ENCODE peak calls at places on chromosomes 13 and 19, in four cellular contexts. L is A549, Z is endodermal cell, B is GM23338. E is an unnamed sample.

GRCh38 chr19:18416778-18417249 is 2.4 kb upstream of the SSBP4 start:
- DNase-seq in B (peak; percentile 93), L (no peak), Z (peak; percentile 94), E (peak; percentile 90)

GRCh38 chr13:35478384-35479222 is 2.1 kb upstream of the MAB21L1 start:
- DNase-seq in L (no peak), Z (peak; percentile 78), B (peak; percentile 65), E (no peak)

GRCh38 chr13:105327727-105328126 is 1207.7 kb downstream of the EFNB2 start:
- DNase-seq in Z (no peak), B (no peak), L (no peak), E (no peak)

GRCh38 chr19:7200739-7201138 is 93.5 kb downstream of the INSR start:
- DNase-seq in Z (no peak), L (no peak), B (no peak), E (no peak)

GRCh38 chr19:18233224-18233825 is 7.1 kb upstream of the PDE4C start:
- DNase-seq in Z (peak; percentile 96), B (peak; percentile 93), L (peak; percentile 69), E (peak; percentile 66)

GRCh38 chr19:6802336-6803035 is 30.0 kb downstream of the VAV1 start:
- DNase-seq in B (peak; percentile 32), L (peak; percentile 25), Z (peak; percentile 56), E (peak; percentile 50)

GRCh38 chr19:27794444-27795042 is 1418.4 kb downstream of the UQCRFS1 start:
- DNase-seq in L (no peak), Z (peak; percentile 85), B (peak; percentile 69), E (no peak)

GRCh38 chr19:54952591-54953344 is 5.4 kb upstream of the NLRP7 start:
- DNase-seq in B (peak; percentile 15), L (no peak), Z (peak; percentile 57), E (no peak)

GRCh38 chr13:24675806-24676570 is 4.2 kb upstream of the ATP12A start:
- DNase-seq in B (no peak), Z (peak; percentile 44), L (no peak), E (no peak)

GRCh38 chr19:47228168-47228936 is 2.6 kb downstream of the BBC3 start:
- DNase-seq in L (peak; percentile 71), B (peak; percentile 67), Z (peak; percentile 80), E (peak; percentile 60)

GRCh38 chr13:26179344-26179743 is 42.8 kb downstream of the RNF6 start:
- DNase-seq in L (no peak), B (no peak), Z (no peak), E (no peak)

GRCh38 chr19:14563989-14564650 is 7.7 kb downstream of the NDUFB7 start:
- DNase-seq in L (peak; percentile 11), B (peak; percentile 94), Z (peak; percentile 98), E (peak; percentile 82)

GRCh38 chr13:78239681-78240080 is 321.1 kb upstream of the EDNRB start:
- DNase-seq in B (peak; percentile 13), Z (peak; percentile 46), L (no peak), E (no peak)

GRCh38 chr13:46211521-46212351 is at the start of gene LRRC63:
- DNase-seq in Z (peak; percentile 88), B (peak; percentile 81), L (peak; percentile 38), E (peak; percentile 76)

GRCh38 chr19:5466814-5467291 is 11.6 kb downstream of the ZNRF4 start:
- DNase-seq in L (no peak), Z (no peak), B (no peak), E (no peak)

GRCh38 chr13:87444135-87444534 is 227.0 kb upstream of the SLITRK5 start:
- DNase-seq in Z (no peak), B (no peak), L (no peak), E (no peak)

GRCh38 chr13:33277946-33278345 is 7.6 kb downstream of the STARD13 start:
- DNase-seq in B (no peak), Z (no peak), L (no peak), E (no peak)

GRCh38 chr19:5339950-5340636 is 519 bp downstream of the PTPRS start:
- DNase-seq in B (peak; percentile 61), Z (peak; percentile 85), L (peak; percentile 46), E (no peak)

GRCh38 chr19:18781885-18782527 is 9.1 kb downstream of the COMP start:
- DNase-seq in B (no peak), Z (no peak), L (no peak), E (no peak)

GRCh38 chr19:33294058-33294798 is 8.1 kb downstream of the CEBPA start:
- DNase-seq in B (no peak), L (no peak), Z (no peak), E (peak; percentile 32)

GRCh38 chr13:106083620-106084350 is 451.7 kb downstream of the EFNB2 start:
- DNase-seq in L (no peak), B (peak; percentile 79), Z (peak; percentile 75), E (no peak)

GRCh38 chr19:1315470-1316166 is 29.9 kb downstream of the EFNA2 start:
- DNase-seq in L (peak; percentile 58), B (peak; percentile 78), Z (peak; percentile 86), E (peak; percentile 73)

GRCh38 chr19:343941-344624 is 513 bp downstream of the MIER2 start:
- DNase-seq in B (peak; percentile 47), Z (peak; percentile 75), L (peak; percentile 47), E (peak; percentile 58)

GRCh38 chr13:91946498-91947070 is 548.2 kb downstream of the GPC5 start:
- DNase-seq in Z (no peak), L (peak; percentile 1), B (peak; percentile 78), E (no peak)

GRCh38 chr19:41366089-41366488 is 2.1 kb upstream of the B9D2 start:
- DNase-seq in Z (peak; percentile 58), L (peak; percentile 78), B (peak; percentile 67), E (no peak)

GRCh38 chr13:100630564-100630963 is 42.0 kb upstream of the GGACT start:
- DNase-seq in Z (no peak), L (no peak), B (peak; percentile 44), E (no peak)

GRCh38 chr19:40273469-40274360 is 11.4 kb downstream of the AKT2 start:
- DNase-seq in B (no peak), Z (no peak), L (no peak), E (no peak)

GRCh38 chr13:75326173-75327131 is 155.5 kb downstream of the TBC1D4 start:
- DNase-seq in Z (peak; percentile 50), B (no peak), L (no peak), E (no peak)

GRCh38 chr13:81487151-81487550 is 1146.2 kb upstream of the SPRY2 start:
- DNase-seq in B (peak; percentile 86), Z (peak; percentile 73), L (no peak), E (no peak)

GRCh38 chr13:112645327-112645914 is 44.4 kb upstream of the ATP11A start:
- DNase-seq in Z (no peak), L (no peak), B (no peak), E (no peak)

GRCh38 chr13:30690282-30691188 is 44.8 kb upstream of the ALOX5AP start:
- DNase-seq in L (peak; percentile 49), Z (no peak), B (no peak), E (peak; percentile 85)

GRCh38 chr13:72960541-72960940 is 98.3 kb upstream of the KLF5 start:
- DNase-seq in B (peak; percentile 55), Z (no peak), L (no peak), E (no peak)

GRCh38 chr13:102295316-102296048 is 106.4 kb downstream of the FGF14 start:
- DNase-seq in Z (no peak), B (no peak), L (no peak), E (no peak)

GRCh38 chr13:46367622-46368327 is 19.3 kb downstream of the RUBCNL start:
- DNase-seq in Z (no peak), L (no peak), B (no peak), E (no peak)

DNA sequence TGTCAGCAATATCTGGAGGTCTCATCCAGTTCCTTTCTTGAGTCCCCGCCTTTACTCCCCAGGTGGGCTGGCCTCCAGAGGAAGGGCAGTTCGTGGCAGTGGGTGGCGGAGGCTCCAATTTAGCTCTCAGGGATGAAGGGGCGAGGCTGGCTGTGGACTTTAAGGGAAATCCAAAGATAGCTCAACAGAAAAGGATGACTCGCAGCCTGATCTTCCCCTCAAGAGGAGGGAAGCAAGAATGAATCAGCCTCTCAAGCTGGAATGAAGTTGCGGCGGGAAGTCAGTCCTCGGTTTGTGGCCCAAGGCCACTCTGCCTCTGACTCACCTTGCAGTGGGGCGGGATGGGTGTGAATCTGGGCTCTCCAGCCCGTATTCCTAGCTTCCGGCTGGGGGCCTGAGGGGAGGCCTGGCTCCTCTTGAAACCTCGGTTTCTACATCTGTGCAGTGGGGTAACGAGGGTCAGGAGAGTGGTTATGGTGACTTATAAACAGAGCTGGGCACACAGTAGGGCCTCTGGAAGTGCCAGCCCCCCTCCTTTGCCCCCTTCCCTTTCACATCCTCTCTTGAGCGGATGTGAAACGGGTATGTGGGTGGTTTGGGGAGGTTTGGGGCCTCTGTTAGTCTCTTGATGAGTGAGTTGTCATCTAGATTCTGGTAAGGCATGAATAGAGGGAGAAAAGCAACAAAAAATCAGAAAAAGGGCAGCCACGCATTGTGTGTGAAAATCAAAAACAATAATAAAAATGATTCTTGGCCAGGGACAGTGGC is 10.5 kb upstream of the SMG9 start:
- DNase-seq in L (peak; percentile 93), B (no peak), Z (peak; percentile 67), E (peak; percentile 82)
- H3K4me1 ChIP-seq in L (peaks cover 38% of the 10 kb centered on the region), B (no peaks in the 10 kb centered on the region), Z (no peaks in the 10 kb centered on the region), E (no peaks in the 10 kb centered on the region)

DNA sequence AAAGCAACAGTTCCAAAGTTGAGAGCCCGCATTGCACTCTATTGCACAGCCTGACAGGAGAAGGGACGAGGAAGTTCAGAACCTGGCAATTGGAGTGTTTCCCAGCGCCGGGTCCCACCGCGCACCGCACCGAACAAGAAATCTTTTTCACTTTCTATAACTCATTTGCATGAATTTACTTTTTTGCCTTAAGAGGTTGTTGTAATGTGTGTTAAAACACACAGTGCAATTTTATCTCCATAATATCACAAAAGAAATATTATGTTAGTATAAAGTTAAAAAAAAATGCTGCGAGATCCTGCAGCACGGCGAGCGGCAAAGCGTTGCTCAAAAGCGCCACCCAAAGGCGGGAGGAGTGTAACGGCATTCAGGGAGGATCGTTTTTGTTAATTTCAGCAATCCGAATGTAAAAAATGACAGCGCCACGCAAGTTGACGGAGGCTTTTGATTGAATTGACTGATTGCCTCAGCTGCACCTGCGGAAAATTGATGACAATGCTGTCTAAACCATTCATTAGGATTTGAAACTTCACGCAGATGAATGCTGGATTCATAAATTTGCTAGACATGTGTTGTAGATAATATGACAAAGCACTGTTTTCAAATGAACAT is 303.6 kb upstream of the ZNF507 start:
- DNase-seq in Z (peak; percentile 76), B (peak; percentile 74), L (peak; percentile 29), E (peak; percentile 22)
- TF ChIP-seq CTCF in Z (peak; percentile 95), B (peak; percentile 97), L (peak; percentile 42), E (peak; percentile 42)

GRCh38 chr13:47862841-47863240 is 138.2 kb downstream of the SUCLA2 start:
- DNase-seq in Z (no peak), L (no peak), B (no peak), E (no peak)
- H3K4me1 ChIP-seq in Z (no peaks in the 10 kb centered on the region), L (no peaks in the 10 kb centered on the region), B (peaks cover 5% of the 10 kb centered on the region), E (no peaks in the 10 kb centered on the region)

DNA sequence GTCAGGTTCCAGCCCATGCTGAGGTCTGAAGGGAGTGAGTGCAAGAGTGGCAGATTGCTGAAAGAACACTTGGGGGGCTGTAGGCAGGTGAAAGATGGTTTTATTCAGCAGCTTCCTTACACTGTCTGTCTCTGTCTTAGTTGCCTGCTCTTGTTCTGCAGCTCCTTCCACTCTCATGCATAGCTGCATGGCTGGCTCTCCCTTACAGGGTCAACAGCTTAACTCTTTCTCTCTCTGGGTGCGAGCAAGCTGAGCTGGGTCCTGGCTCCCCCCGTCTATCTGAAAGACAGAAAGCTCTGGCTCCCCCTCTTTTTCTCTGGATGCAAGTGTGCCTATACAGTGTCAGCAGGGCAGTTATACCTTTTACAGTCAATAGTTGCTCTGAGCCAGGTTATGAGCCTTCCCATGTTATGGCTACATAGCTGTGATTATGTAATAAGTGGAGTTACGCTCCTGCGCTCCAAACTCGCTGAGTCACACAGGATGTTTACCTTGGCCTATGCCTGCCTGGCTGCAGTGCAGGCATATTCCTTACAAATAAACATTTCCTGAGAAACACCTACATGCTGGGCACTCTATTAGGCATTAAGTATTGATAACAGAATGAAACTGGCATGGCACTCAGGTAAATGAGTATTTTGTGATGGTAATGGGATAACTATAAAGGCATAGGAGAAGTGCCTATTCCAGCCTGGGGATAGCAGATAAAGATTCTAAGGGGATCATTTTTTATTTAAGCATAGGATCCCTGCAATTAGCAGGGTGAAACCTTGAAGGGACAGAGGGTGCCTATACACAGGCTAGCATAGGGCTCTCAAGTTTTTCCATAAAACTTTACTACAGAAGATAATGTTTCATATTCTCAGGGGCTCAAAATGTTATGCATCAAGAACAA is 826.9 kb upstream of the PCDH9 start:
- DNase-seq in Z (no peak), L (peak; percentile 1), B (peak; percentile 50), E (no peak)
- TF ChIP-seq CTCF in Z (no peak), L (no peak), B (no peak), E (no peak)